ENCODE peak calls at places on chromosomes 16 and 17, in nine cellular contexts. T is astrocyte of the cerebellum, G is transverse colon, S is brain microvascular endothelial cell, J is K562, L is breast epithelium, Q is gastrocnemius medialis, V is body of pancreas, P is esophagus squamous epithelium. E is an unnamed sample.

GRCh38 chr16:610513-611381 is 20.0 kb upstream of the WFIKKN1 start:
- DNase-seq in T (no peak), G (peak; percentile 68), S (no peak), J (peak; percentile 71), L (no peak), Q (peak; percentile 65), V (peak; percentile 79), P (no peak), E (no peak)

GRCh38 chr17:3827124-3827773 is 18.8 kb downstream of the NCBP3 start:
- DNase-seq in T (peak; percentile 65), G (peak; percentile 64), S (peak; percentile 76), J (peak; percentile 39), L (no peak), Q (peak; percentile 31), V (peak; percentile 76), P (no peak), E (peak; percentile 80)

GRCh38 chr17:77058016-77058415 is 82.8 kb upstream of the SEC14L1 start:
- DNase-seq in T (no peak), G (no peak), S (no peak), J (no peak), L (no peak), Q (no peak), V (no peak), P (no peak), E (no peak)

GRCh38 chr17:81459224-81459623 is 53.4 kb downstream of the ACTG1 start:
- DNase-seq in T (no peak), G (no peak), S (no peak), J (no peak), L (no peak), Q (no peak), V (no peak), P (no peak), E (no peak)

GRCh38 chr16:77624085-77624484 is 98.2 kb upstream of the NUDT7 start:
- DNase-seq in T (no peak), G (no peak), S (no peak), J (no peak), L (no peak), Q (no peak), V (no peak), P (no peak), E (no peak)

GRCh38 chr16:4660454-4661007 is 32.8 kb upstream of the NUDT16L1 start:
- DNase-seq in T (peak; percentile 11), G (peak; percentile 42), S (peak; percentile 65), J (no peak), L (no peak), Q (no peak), V (peak; percentile 64), P (no peak), E (no peak)

GRCh38 chr16:13332713-13333255 is 431.4 kb downstream of the SHISA9 start:
- DNase-seq in T (no peak), G (no peak), S (no peak), J (no peak), L (no peak), Q (no peak), V (no peak), P (no peak), E (no peak)

GRCh38 chr17:1724869-1725641 is 551 bp downstream of the WDR81 start:
- DNase-seq in T (no peak), G (no peak), S (no peak), J (no peak), L (no peak), Q (peak; percentile 19), V (no peak), P (no peak), E (no peak)

GRCh38 chr17:32021618-32021955 is 14.4 kb downstream of the LRRC37B start:
- DNase-seq in T (no peak), G (no peak), S (no peak), J (no peak), L (no peak), Q (no peak), V (no peak), P (no peak), E (no peak)

GRCh38 chr16:88870608-88871348 is 4.3 kb upstream of the PABPN1L start:
- DNase-seq in T (no peak), G (peak; percentile 51), S (no peak), J (peak; percentile 62), L (no peak), Q (no peak), V (no peak), P (no peak), E (no peak)

GRCh38 chr17:5000237-5000639 is 2.5 kb downstream of the KIF1C start:
- DNase-seq in T (no peak), G (peak; percentile 56), S (no peak), J (no peak), L (no peak), Q (peak; percentile 99), V (peak; percentile 59), P (no peak), E (no peak)

GRCh38 chr16:5541356-5541755 is 443.8 kb upstream of the EEF2KMT start:
- DNase-seq in T (no peak), G (no peak), S (no peak), J (no peak), L (no peak), Q (no peak), V (no peak), P (no peak), E (no peak)

GRCh38 chr16:83661656-83662055 is 146.1 kb upstream of the HSBP1 start:
- DNase-seq in T (no peak), G (no peak), S (no peak), J (no peak), L (no peak), Q (no peak), V (no peak), P (no peak), E (no peak)

GRCh38 chr16:11092788-11093577 is 148.6 kb downstream of the CLEC16A start:
- DNase-seq in T (no peak), G (no peak), S (no peak), J (no peak), L (no peak), Q (no peak), V (no peak), P (no peak), E (no peak)

GRCh38 chr16:11094838-11095565 is 150.6 kb downstream of the CLEC16A start:
- DNase-seq in T (no peak), G (no peak), S (no peak), J (no peak), L (no peak), Q (no peak), V (no peak), P (no peak), E (peak; percentile 47)

GRCh38 chr16:11095935-11096334 is 151.6 kb downstream of the CLEC16A start:
- DNase-seq in T (no peak), G (no peak), S (no peak), J (no peak), L (no peak), Q (no peak), V (no peak), P (no peak), E (no peak)

GRCh38 chr16:11093578-11094074 is 149.3 kb downstream of the CLEC16A start:
- DNase-seq in T (no peak), G (peak; percentile 36), S (no peak), J (no peak), L (no peak), Q (no peak), V (no peak), P (no peak), E (no peak)

GRCh38 chr16:11094075-11094593 is 149.8 kb downstream of the CLEC16A start:
- DNase-seq in T (no peak), G (peak; percentile 44), S (no peak), J (peak; percentile 80), L (no peak), Q (no peak), V (no peak), P (no peak), E (peak; percentile 82)
- H3K4me3 ChIP-seq in T (no peak overlapping the region), G (no peak overlapping the region), S (no peak overlapping the region), J (no peak overlapping the region), L (no peak overlapping the region), Q (no peak overlapping the region), V (no peak overlapping the region), P (no peak overlapping the region), E (no peak overlapping the region)

GRCh38 chr17:21289902-21290571 is 5.5 kb downstream of the MAP2K3 start:
- DNase-seq in T (no peak), G (no peak), S (no peak), J (no peak), L (no peak), Q (peak; percentile 97), V (peak; percentile 56), P (no peak), E (no peak)
- TF ChIP-seq CTCF in T (no peak), G (no peak), S (no peak), J (no peak), L (no peak), Q (peak; percentile 67), V (no peak), P (no peak), E (no peak)

GRCh38 chr17:48597492-48597774 is 3.9 kb upstream of the HOXB5 start:
- DNase-seq in T (no peak), G (no peak), S (no peak), J (no peak), L (no peak), Q (no peak), V (no peak), P (no peak), E (no peak)
- H3K4me3 ChIP-seq in T (peak overlapping the region; percentile 44), G (peak overlapping the region; percentile 45), S (peak overlapping the region; percentile 51), J (no peak overlapping the region), L (peak overlapping the region; percentile 49), Q (peak overlapping the region; percentile 48), V (no peak overlapping the region), P (peak overlapping the region; percentile 72), E (no peak overlapping the region)

GRCh38 chr17:47368262-47368661 is 44.5 kb downstream of the EFCAB13 start:
- DNase-seq in T (no peak), G (no peak), S (no peak), J (no peak), L (no peak), Q (no peak), V (no peak), P (no peak), E (no peak)

GRCh38 chr17:47367257-47367656 is 43.5 kb downstream of the EFCAB13 start:
- DNase-seq in T (no peak), G (no peak), S (no peak), J (no peak), L (no peak), Q (no peak), V (no peak), P (no peak), E (no peak)

GRCh38 chr17:47376247-47376646 is 52.5 kb downstream of the EFCAB13 start:
- DNase-seq in T (no peak), G (no peak), S (no peak), J (no peak), L (no peak), Q (no peak), V (no peak), P (no peak), E (no peak)

DNA sequence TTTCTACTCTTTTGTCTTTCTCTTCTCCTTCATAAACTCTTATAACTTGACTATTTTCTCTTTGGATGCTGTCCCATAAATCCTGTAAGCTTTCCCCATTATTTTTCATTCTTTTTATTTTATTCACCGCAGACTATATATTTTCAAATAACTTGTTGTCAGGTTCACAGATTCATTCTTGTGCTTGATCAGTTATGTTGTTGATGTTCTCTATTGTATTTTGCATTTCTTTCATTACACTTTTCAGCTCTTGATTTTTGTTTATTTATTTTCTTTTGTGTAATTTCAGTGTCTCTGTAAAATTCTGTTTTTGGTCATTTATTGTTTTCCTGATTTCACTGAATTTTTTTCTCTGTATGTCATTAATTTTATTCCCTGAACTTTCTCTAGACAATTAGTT is 49.2 kb downstream of the EFCAB13 start:
- DNase-seq in T (no peak), G (no peak), S (no peak), J (no peak), L (no peak), Q (no peak), V (no peak), P (no peak), E (no peak)
- TF ChIP-seq CTCF in T (no peak), G (no peak), S (no peak), J (no peak), L (no peak), Q (no peak), V (no peak), P (no peak), E (no peak)